ENCODE peak calls at places on chromosomes 13 and 19, in five cellular contexts. U is thyroid gland, G is body of pancreas, S is fibroblast of lung, R is heart left ventricle. J is an unnamed sample.

GRCh38 chr19:10137751-10138682 is 18.3 kb upstream of the EIF3G start:
- DNase-seq in U (no peak), G (no peak), S (no peak), R (no peak), J (no peak)

GRCh38 chr19:27774827-27775226 is 1438.1 kb downstream of the UQCRFS1 start:
- DNase-seq in U (no peak), G (no peak), S (no peak), R (no peak), J (no peak)

GRCh38 chr13:41981961-41982723 is 21.2 kb upstream of the VWA8 start:
- DNase-seq in U (no peak), G (no peak), S (peak; percentile 77), R (no peak), J (no peak)

GRCh38 chr19:50728084-50728737 is 5.0 kb downstream of the CLEC11A start:
- DNase-seq in U (peak; percentile 57), G (peak; percentile 64), S (peak; percentile 73), R (peak; percentile 83), J (peak; percentile 39)

GRCh38 chr19:19185853-19186728 is 5.9 kb downstream of the BORCS8 start:
- DNase-seq in U (peak; percentile 39), G (no peak), S (peak; percentile 23), R (no peak), J (no peak)

GRCh38 chr19:49879243-49879960 is 1.9 kb downstream of the TBC1D17 start:
- DNase-seq in U (no peak), G (peak; percentile 14), S (no peak), R (no peak), J (no peak)

GRCh38 chr19:28652790-28653189 is 560.2 kb downstream of the UQCRFS1 start:
- DNase-seq in U (no peak), G (no peak), S (no peak), R (no peak), J (no peak)

GRCh38 chr13:66508153-66508909 is 721.8 kb downstream of the PCDH9 start:
- DNase-seq in U (no peak), G (no peak), S (peak; percentile 18), R (no peak), J (no peak)

GRCh38 chr19:43623889-43624670 is 4.7 kb upstream of the ZNF428 start:
- DNase-seq in U (no peak), G (no peak), S (no peak), R (no peak), J (no peak)

GRCh38 chr13:75357576-75358295 is 124.2 kb downstream of the TBC1D4 start:
- DNase-seq in U (peak; percentile 32), G (no peak), S (peak; percentile 68), R (no peak), J (no peak)

GRCh38 chr19:18708452-18709231 is 25.2 kb downstream of the CRTC1 start:
- DNase-seq in U (no peak), G (no peak), S (no peak), R (peak; percentile 51), J (no peak)

GRCh38 chr19:10420444-10421239 is at the start of gene PDE4A:
- DNase-seq in U (no peak), G (no peak), S (no peak), R (no peak), J (no peak)

GRCh38 chr19:18503971-18504885 is 17.6 kb downstream of the ELL start:
- DNase-seq in U (no peak), G (peak; percentile 63), S (no peak), R (no peak), J (no peak)

GRCh38 chr13:41295973-41296372 is 15.1 kb upstream of the NAA16 start:
- DNase-seq in U (no peak), G (no peak), S (no peak), R (no peak), J (no peak)

GRCh38 chr13:112879283-112879833 is 89.7 kb upstream of the MCF2L start:
- DNase-seq in U (no peak), G (peak; percentile 2), S (peak; percentile 27), R (peak; percentile 37), J (no peak)

GRCh38 chr19:18518639-18519038 is 3.2 kb downstream of the ELL start:
- DNase-seq in U (no peak), G (no peak), S (no peak), R (no peak), J (no peak)

GRCh38 chr19:39059302-39059701 is 24.9 kb upstream of the ACP7 start:
- DNase-seq in U (no peak), G (no peak), S (no peak), R (no peak), J (no peak)

GRCh38 chr19:41426952-41427646 is at the start of gene B3GNT8:
- DNase-seq in U (peak; percentile 89), G (peak; percentile 80), S (peak; percentile 68), R (peak; percentile 92), J (peak; percentile 89)

DNA sequence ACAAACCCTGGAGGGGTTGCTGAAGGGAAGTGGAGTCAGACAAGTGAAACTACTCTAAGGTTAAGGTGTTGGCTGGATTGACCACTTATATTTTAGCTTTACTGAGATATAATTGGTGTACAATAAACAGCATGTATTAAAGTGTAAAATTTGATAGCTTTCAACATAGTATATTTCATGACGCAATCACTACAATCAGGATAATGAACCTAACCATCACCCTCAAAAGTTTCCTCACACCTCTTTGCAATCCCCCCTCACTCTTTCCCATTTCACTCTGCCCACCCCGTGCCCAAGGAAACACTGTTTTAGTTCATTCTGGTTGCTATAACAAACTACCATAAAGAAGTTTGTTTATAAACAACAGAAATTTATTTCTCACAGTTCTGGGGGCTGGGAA is 508.0 kb downstream of the FGF9 start:
- DNase-seq in U (no peak), G (no peak), S (no peak), R (no peak), J (no peak)
- H3K4me3 ChIP-seq in U (no peak overlapping the region), G (no peak overlapping the region), S (no peak overlapping the region), R (no peak overlapping the region), J (no peak overlapping the region)

GRCh38 chr19:16373539-16373938 is 48.9 kb downstream of the KLF2 start:
- DNase-seq in U (no peak), G (no peak), S (peak; percentile 94), R (peak; percentile 45), J (no peak)

GRCh38 chr19:16372065-16372915 is 47.7 kb downstream of the KLF2 start:
- DNase-seq in U (no peak), G (no peak), S (no peak), R (no peak), J (no peak)

GRCh38 chr19:16373989-16374388 is 49.4 kb downstream of the KLF2 start:
- DNase-seq in U (no peak), G (no peak), S (no peak), R (no peak), J (no peak)

GRCh38 chr19:16374436-16374835 is 49.8 kb downstream of the KLF2 start:
- DNase-seq in U (no peak), G (no peak), S (no peak), R (no peak), J (no peak)

GRCh38 chr19:16373079-16373478 is 48.5 kb downstream of the KLF2 start:
- DNase-seq in U (no peak), G (no peak), S (no peak), R (no peak), J (no peak)
- H3K4me3 ChIP-seq in U (no peak overlapping the region), G (no peak overlapping the region), S (no peak overlapping the region), R (no peak overlapping the region), J (no peak overlapping the region)

DNA sequence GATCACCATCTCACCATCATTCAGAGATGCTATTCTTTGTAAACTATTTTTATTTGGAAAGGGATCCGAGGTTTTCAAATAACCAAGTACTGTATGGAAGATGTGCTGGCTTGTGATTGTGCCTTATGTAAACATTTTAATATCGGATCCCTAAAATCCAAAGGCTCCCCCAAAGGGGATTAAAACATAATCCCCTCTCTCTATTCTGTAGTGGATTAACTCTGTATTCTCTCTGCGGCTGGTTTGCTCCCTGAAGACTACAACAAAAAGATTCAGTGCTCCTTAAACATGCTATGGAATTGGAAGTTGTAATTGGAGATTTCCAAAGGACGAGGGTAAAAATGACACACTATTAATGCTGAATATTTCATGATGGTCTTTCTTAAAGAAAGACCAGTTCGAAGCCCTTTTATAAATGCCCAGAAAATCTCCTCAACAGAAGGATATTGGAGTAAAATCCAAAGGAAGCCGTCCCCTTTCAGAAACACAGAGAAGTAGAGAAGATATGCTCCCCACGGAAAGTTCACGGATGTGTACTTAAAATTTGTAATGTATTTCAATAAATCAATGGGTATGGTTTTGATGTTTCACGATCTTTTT is 6.6 kb downstream of the MAB21L1 start:
- DNase-seq in U (no peak), G (no peak), S (no peak), R (no peak), J (no peak)
- H3K4me3 ChIP-seq in U (no peak overlapping the region), G (no peak overlapping the region), S (no peak overlapping the region), R (peak overlapping the region; percentile 61), J (no peak overlapping the region)

GRCh38 chr19:36773223-36773579 is 594 bp upstream of the ZNF850 start:
- DNase-seq in U (no peak), G (no peak), S (no peak), R (no peak), J (no peak)
- H3K4me3 ChIP-seq in U (no peak overlapping the region), G (no peak overlapping the region), S (peak overlapping the region; percentile 55), R (peak overlapping the region; percentile 80), J (peak overlapping the region; percentile 85)

DNA sequence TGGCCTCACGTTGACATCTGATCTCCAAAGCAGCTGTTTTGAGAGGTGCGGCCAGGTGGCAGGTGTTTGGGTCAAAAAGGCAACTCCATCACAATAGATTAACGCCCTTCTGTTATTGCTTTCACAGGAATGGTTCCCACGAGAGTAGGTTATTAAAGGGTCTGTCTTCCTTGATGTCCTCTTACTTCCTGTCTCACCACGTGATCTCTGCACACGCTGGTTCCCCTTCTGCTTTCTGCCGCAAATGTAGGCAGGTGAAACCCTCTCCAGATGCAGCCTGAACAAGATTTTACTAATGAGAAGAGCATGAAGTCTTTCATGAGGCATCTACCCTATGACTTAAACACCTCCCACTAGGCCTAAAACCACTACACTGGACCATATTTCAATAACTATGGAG is 22.8 kb upstream of the ZNF564 start:
- DNase-seq in U (no peak), G (no peak), S (no peak), R (no peak), J (no peak)
- H3K4me3 ChIP-seq in U (no peak overlapping the region), G (no peak overlapping the region), S (no peak overlapping the region), R (no peak overlapping the region), J (no peak overlapping the region)

GRCh38 chr19:461664-462551 is 1.1 kb upstream of the SHC2 start:
- DNase-seq in U (peak; percentile 44), G (peak; percentile 95), S (no peak), R (no peak), J (peak; percentile 53)
- H3K4me3 ChIP-seq in U (no peak overlapping the region), G (no peak overlapping the region), S (no peak overlapping the region), R (peak overlapping the region; percentile 95), J (peak overlapping the region; percentile 60)

DNA sequence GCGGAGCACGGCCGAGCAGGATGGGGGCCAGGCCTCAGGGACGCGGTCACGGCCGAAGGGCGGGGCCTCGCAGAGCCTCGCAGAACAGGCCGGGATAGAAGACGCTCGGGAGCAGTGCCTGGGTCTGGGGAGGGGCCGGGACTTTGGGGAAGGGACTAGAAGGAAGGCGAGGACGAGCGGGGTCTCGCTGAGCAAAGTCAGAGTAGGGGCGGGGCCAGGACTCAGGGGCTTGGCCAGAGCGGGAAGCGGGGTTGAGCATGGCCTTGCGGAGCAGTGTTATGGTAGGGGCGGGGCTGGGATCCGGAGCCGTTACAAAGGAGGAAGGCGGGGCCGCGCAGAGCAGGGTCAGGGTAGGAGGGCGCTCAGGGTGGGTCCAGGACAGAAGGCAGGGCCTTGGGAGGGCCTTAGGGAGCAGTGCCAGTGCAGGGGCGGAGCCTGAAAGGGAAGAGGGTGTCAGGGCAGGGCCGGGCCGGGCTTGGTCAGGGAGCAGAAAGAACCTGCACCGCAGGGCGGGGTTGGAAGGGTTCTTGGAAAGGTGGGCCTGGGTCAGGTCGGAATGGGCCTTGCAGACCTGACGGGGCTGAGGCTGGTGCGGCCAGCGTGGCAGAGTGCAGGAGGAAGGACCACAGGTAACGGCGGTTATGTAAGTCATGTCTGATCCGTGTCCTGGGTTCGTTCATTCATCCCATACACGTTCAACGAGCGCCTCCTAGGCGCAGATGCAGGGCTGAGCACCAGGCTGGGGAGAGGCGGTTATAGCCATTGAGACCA is 535 bp upstream of the ATP8B3 start:
- DNase-seq in U (peak; percentile 93), G (peak; percentile 92), S (peak; percentile 94), R (peak; percentile 95), J (peak; percentile 79)
- H3K4me3 ChIP-seq in U (no peak overlapping the region), G (no peak overlapping the region), S (peak overlapping the region; percentile 39), R (peak overlapping the region; percentile 59), J (peak overlapping the region; percentile 32)

J was measured in prostate gland.